ENCODE peak calls at places on chromosomes 3 and 15, in nine cellular contexts. One of them, this sample, is unnamed.
A peak's percentile ranks its signal among the peaks of the same experiment; 100 is the strongest.

GRCh38 chr3:46693038-46693896 is at the start of gene ALS2CL:
- DNase-seq in mammary epithelial cell: peak; percentile 75
- DNase-seq in transverse colon: peak; percentile 81
- DNase-seq in SK-N-SH: peak; percentile 92
- DNase-seq in endothelial cell: peak; percentile 56
- DNase-seq in tibial nerve: no peak
- DNase-seq in IMR-90: no peak
- DNase-seq in bronchial epithelial cell: peak; percentile 51
- DNase-seq in psoas muscle: peak; percentile 65
- DNase-seq in this sample: peak; percentile 56

GRCh38 chr15:58212909-58213526 is 74.8 kb downstream of the AQP9 start:
- DNase-seq in tibial nerve: no peak
- DNase-seq in transverse colon: no peak
- DNase-seq in SK-N-SH: no peak
- DNase-seq in mammary epithelial cell: peak; percentile 40
- DNase-seq in IMR-90: peak; percentile 55
- DNase-seq in psoas muscle: no peak
- DNase-seq in endothelial cell: peak; percentile 39
- DNase-seq in bronchial epithelial cell: peak; percentile 49
- DNase-seq in this sample: no peak

GRCh38 chr15:43067717-43068461 is 37.9 kb downstream of the UBR1 start:
- DNase-seq in IMR-90: peak; percentile 52
- DNase-seq in bronchial epithelial cell: peak; percentile 24
- DNase-seq in transverse colon: no peak
- DNase-seq in SK-N-SH: no peak
- DNase-seq in tibial nerve: no peak
- DNase-seq in endothelial cell: no peak
- DNase-seq in mammary epithelial cell: peak; percentile 90
- DNase-seq in psoas muscle: no peak
- DNase-seq in this sample: no peak

GRCh38 chr15:77138167-77138522 is 67.2 kb upstream of the TSPAN3 start:
- DNase-seq in transverse colon: peak; percentile 22
- DNase-seq in IMR-90: peak; percentile 73
- DNase-seq in psoas muscle: no peak
- DNase-seq in mammary epithelial cell: peak; percentile 8
- DNase-seq in SK-N-SH: no peak
- DNase-seq in bronchial epithelial cell: peak; percentile 53
- DNase-seq in endothelial cell: no peak
- DNase-seq in tibial nerve: no peak
- DNase-seq in this sample: no peak

GRCh38 chr3:126683506-126683905 is 20.5 kb upstream of the CHCHD6 start:
- DNase-seq in SK-N-SH: peak; percentile 68
- DNase-seq in mammary epithelial cell: peak; percentile 48
- DNase-seq in transverse colon: no peak
- DNase-seq in psoas muscle: no peak
- DNase-seq in tibial nerve: no peak
- DNase-seq in bronchial epithelial cell: peak; percentile 17
- DNase-seq in IMR-90: no peak
- DNase-seq in endothelial cell: no peak
- DNase-seq in this sample: no peak

GRCh38 chr3:126557761-126558160 is 971 bp downstream of the C3orf22 start:
- DNase-seq in bronchial epithelial cell: no peak
- DNase-seq in mammary epithelial cell: no peak
- DNase-seq in transverse colon: no peak
- DNase-seq in psoas muscle: no peak
- DNase-seq in tibial nerve: no peak
- DNase-seq in SK-N-SH: peak; percentile 9
- DNase-seq in endothelial cell: peak; percentile 2
- DNase-seq in IMR-90: no peak
- DNase-seq in this sample: no peak

GRCh38 chr15:51341366-51342248 is at the start of gene GLDN:
- DNase-seq in bronchial epithelial cell: no peak
- DNase-seq in IMR-90: peak; percentile 2
- DNase-seq in endothelial cell: peak; percentile 41
- DNase-seq in psoas muscle: peak; percentile 53
- DNase-seq in mammary epithelial cell: peak; percentile 11
- DNase-seq in tibial nerve: peak; percentile 20
- DNase-seq in SK-N-SH: peak; percentile 80
- DNase-seq in transverse colon: no peak
- DNase-seq in this sample: no peak

GRCh38 chr3:15387171-15387581 is 40.2 kb downstream of the METTL6 start:
- DNase-seq in endothelial cell: no peak
- DNase-seq in tibial nerve: no peak
- DNase-seq in mammary epithelial cell: peak; percentile 60
- DNase-seq in IMR-90: peak; percentile 27
- DNase-seq in psoas muscle: no peak
- DNase-seq in transverse colon: no peak
- DNase-seq in bronchial epithelial cell: peak; percentile 74
- DNase-seq in SK-N-SH: no peak
- DNase-seq in this sample: no peak

GRCh38 chr15:90565866-90566265 is 36.1 kb downstream of the CRTC3 start:
- DNase-seq in bronchial epithelial cell: no peak
- DNase-seq in psoas muscle: no peak
- DNase-seq in SK-N-SH: no peak
- DNase-seq in transverse colon: no peak
- DNase-seq in tibial nerve: no peak
- DNase-seq in mammary epithelial cell: no peak
- DNase-seq in IMR-90: no peak
- DNase-seq in endothelial cell: no peak
- DNase-seq in this sample: no peak

GRCh38 chr3:61111764-61112163 is 139.5 kb downstream of the FHIT start:
- DNase-seq in bronchial epithelial cell: no peak
- DNase-seq in tibial nerve: no peak
- DNase-seq in transverse colon: peak; percentile 8
- DNase-seq in SK-N-SH: no peak
- DNase-seq in psoas muscle: no peak
- DNase-seq in endothelial cell: no peak
- DNase-seq in mammary epithelial cell: no peak
- DNase-seq in IMR-90: no peak
- DNase-seq in this sample: no peak

GRCh38 chr3:59913645-59914044 is 863.8 kb upstream of the CFAP20DC start:
- DNase-seq in SK-N-SH: no peak
- DNase-seq in psoas muscle: no peak
- DNase-seq in bronchial epithelial cell: no peak
- DNase-seq in mammary epithelial cell: no peak
- DNase-seq in transverse colon: no peak
- DNase-seq in IMR-90: no peak
- DNase-seq in endothelial cell: no peak
- DNase-seq in tibial nerve: no peak
- DNase-seq in this sample: no peak

GRCh38 chr15:48602358-48603122 is 43.0 kb downstream of the FBN1 start:
- DNase-seq in transverse colon: no peak
- DNase-seq in endothelial cell: no peak
- DNase-seq in mammary epithelial cell: no peak
- DNase-seq in bronchial epithelial cell: peak; percentile 55
- DNase-seq in SK-N-SH: no peak
- DNase-seq in psoas muscle: no peak
- DNase-seq in IMR-90: peak; percentile 81
- DNase-seq in tibial nerve: no peak
- DNase-seq in this sample: no peak

GRCh38 chr3:184338538-184338945 is 1.1 kb downstream of the FAM131A start:
- DNase-seq in mammary epithelial cell: no peak
- DNase-seq in tibial nerve: peak; percentile 74
- DNase-seq in bronchial epithelial cell: peak; percentile 68
- DNase-seq in SK-N-SH: peak; percentile 97
- DNase-seq in endothelial cell: peak; percentile 82
- DNase-seq in transverse colon: peak; percentile 66
- DNase-seq in IMR-90: peak; percentile 87
- DNase-seq in psoas muscle: peak; percentile 85
- DNase-seq in this sample: peak; percentile 94

GRCh38 chr3:10189557-10190374 is 25.0 kb downstream of the IRAK2 start:
- DNase-seq in SK-N-SH: peak; percentile 55
- DNase-seq in mammary epithelial cell: peak; percentile 98
- DNase-seq in psoas muscle: peak; percentile 92
- DNase-seq in transverse colon: peak; percentile 78
- DNase-seq in IMR-90: peak; percentile 28
- DNase-seq in tibial nerve: peak; percentile 76
- DNase-seq in bronchial epithelial cell: peak; percentile 95
- DNase-seq in endothelial cell: no peak
- DNase-seq in this sample: no peak
- TF ChIP-seq CTCF in SK-N-SH: no peak
- TF ChIP-seq CTCF in mammary epithelial cell: no peak
- TF ChIP-seq CTCF in psoas muscle: no peak
- TF ChIP-seq CTCF in transverse colon: no peak
- TF ChIP-seq CTCF in IMR-90: no peak
- TF ChIP-seq CTCF in tibial nerve: no peak
- TF ChIP-seq CTCF in bronchial epithelial cell: peak; percentile 8
- TF ChIP-seq CTCF in endothelial cell: no peak
- TF ChIP-seq CTCF in this sample: no peak

DNA sequence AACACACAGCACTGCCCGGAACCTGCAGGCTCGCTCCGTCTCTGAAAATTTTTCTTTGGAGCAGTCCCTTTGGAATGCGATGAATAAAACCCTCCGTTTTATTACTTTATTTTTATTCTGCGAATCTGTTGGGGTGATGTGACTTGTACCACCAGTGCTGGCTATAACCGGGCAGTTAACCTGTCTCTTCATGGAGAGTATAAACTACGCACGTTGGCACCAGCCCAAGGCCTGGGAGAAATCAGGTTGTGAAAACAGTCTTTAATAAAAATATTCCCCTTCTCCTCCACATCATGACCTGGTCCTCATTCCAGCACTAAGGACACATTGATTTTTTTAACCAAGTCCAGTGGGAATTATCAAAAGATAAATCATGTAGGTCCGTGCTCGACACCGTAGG is 116.8 kb downstream of the WNT5A start:
- DNase-seq in psoas muscle: no peak
- DNase-seq in mammary epithelial cell: no peak
- DNase-seq in tibial nerve: no peak
- DNase-seq in SK-N-SH: no peak
- DNase-seq in transverse colon: no peak
- DNase-seq in bronchial epithelial cell: no peak
- DNase-seq in IMR-90: no peak
- DNase-seq in endothelial cell: no peak
- DNase-seq in this sample: no peak
- TF ChIP-seq CTCF in psoas muscle: no peak
- TF ChIP-seq CTCF in mammary epithelial cell: no peak
- TF ChIP-seq CTCF in tibial nerve: no peak
- TF ChIP-seq CTCF in SK-N-SH: no peak
- TF ChIP-seq CTCF in transverse colon: no peak
- TF ChIP-seq CTCF in bronchial epithelial cell: no peak
- TF ChIP-seq CTCF in IMR-90: no peak
- TF ChIP-seq CTCF in endothelial cell: no peak
- TF ChIP-seq CTCF in this sample: no peak

GRCh38 chr3:57224856-57225255 is 2.7 kb upstream of the APPL1 start:
- DNase-seq in SK-N-SH: no peak
- DNase-seq in tibial nerve: no peak
- DNase-seq in transverse colon: no peak
- DNase-seq in bronchial epithelial cell: peak; percentile 18
- DNase-seq in mammary epithelial cell: no peak
- DNase-seq in endothelial cell: no peak
- DNase-seq in IMR-90: peak; percentile 6
- DNase-seq in psoas muscle: no peak
- DNase-seq in this sample: no peak
- TF ChIP-seq CTCF in SK-N-SH: no peak
- TF ChIP-seq CTCF in tibial nerve: no peak
- TF ChIP-seq CTCF in transverse colon: no peak
- TF ChIP-seq CTCF in bronchial epithelial cell: no peak
- TF ChIP-seq CTCF in mammary epithelial cell: no peak
- TF ChIP-seq CTCF in endothelial cell: no peak
- TF ChIP-seq CTCF in IMR-90: no peak
- TF ChIP-seq CTCF in psoas muscle: no peak
- TF ChIP-seq CTCF in this sample: no peak

GRCh38 chr3:152471814-152472605 is 203.3 kb downstream of the MBNL1 start:
- DNase-seq in IMR-90: peak; percentile 54
- DNase-seq in tibial nerve: peak; percentile 64
- DNase-seq in bronchial epithelial cell: peak; percentile 50
- DNase-seq in transverse colon: peak; percentile 77
- DNase-seq in psoas muscle: peak; percentile 36
- DNase-seq in SK-N-SH: peak; percentile 49
- DNase-seq in endothelial cell: peak; percentile 40
- DNase-seq in mammary epithelial cell: no peak
- DNase-seq in this sample: no peak
- TF ChIP-seq CTCF in IMR-90: peak; percentile 67
- TF ChIP-seq CTCF in tibial nerve: peak; percentile 65
- TF ChIP-seq CTCF in bronchial epithelial cell: peak; percentile 50
- TF ChIP-seq CTCF in transverse colon: peak; percentile 71
- TF ChIP-seq CTCF in psoas muscle: peak; percentile 73
- TF ChIP-seq CTCF in SK-N-SH: peak; percentile 80
- TF ChIP-seq CTCF in endothelial cell: peak; percentile 65
- TF ChIP-seq CTCF in mammary epithelial cell: peak; percentile 61
- TF ChIP-seq CTCF in this sample: peak; percentile 41

GRCh38 chr3:143648708-143649107 is 199.6 kb downstream of the SLC9A9 start:
- DNase-seq in endothelial cell: peak; percentile 49
- DNase-seq in psoas muscle: no peak
- DNase-seq in IMR-90: no peak
- DNase-seq in transverse colon: no peak
- DNase-seq in mammary epithelial cell: no peak
- DNase-seq in tibial nerve: no peak
- DNase-seq in bronchial epithelial cell: peak; percentile 19
- DNase-seq in SK-N-SH: peak; percentile 1
- DNase-seq in this sample: no peak
- TF ChIP-seq CTCF in endothelial cell: peak; percentile 58
- TF ChIP-seq CTCF in psoas muscle: no peak
- TF ChIP-seq CTCF in IMR-90: no peak
- TF ChIP-seq CTCF in transverse colon: no peak
- TF ChIP-seq CTCF in mammary epithelial cell: peak; percentile 60
- TF ChIP-seq CTCF in tibial nerve: no peak
- TF ChIP-seq CTCF in bronchial epithelial cell: peak; percentile 39
- TF ChIP-seq CTCF in SK-N-SH: peak; percentile 57
- TF ChIP-seq CTCF in this sample: peak; percentile 24

GRCh38 chr3:109804697-109805096 is 467.4 kb upstream of the DPPA4 start:
- DNase-seq in SK-N-SH: no peak
- DNase-seq in psoas muscle: no peak
- DNase-seq in IMR-90: no peak
- DNase-seq in tibial nerve: no peak
- DNase-seq in endothelial cell: no peak
- DNase-seq in transverse colon: no peak
- DNase-seq in bronchial epithelial cell: peak; percentile 96
- DNase-seq in mammary epithelial cell: peak; percentile 76
- DNase-seq in this sample: no peak
- TF ChIP-seq CTCF in SK-N-SH: no peak
- TF ChIP-seq CTCF in psoas muscle: no peak
- TF ChIP-seq CTCF in IMR-90: no peak
- TF ChIP-seq CTCF in tibial nerve: no peak
- TF ChIP-seq CTCF in endothelial cell: no peak
- TF ChIP-seq CTCF in transverse colon: no peak
- TF ChIP-seq CTCF in bronchial epithelial cell: no peak
- TF ChIP-seq CTCF in mammary epithelial cell: no peak
- TF ChIP-seq CTCF in this sample: no peak

GRCh38 chr3:11643212-11644087 is at the start of gene VGLL4:
- DNase-seq in IMR-90: peak; percentile 94
- DNase-seq in bronchial epithelial cell: peak; percentile 73
- DNase-seq in SK-N-SH: peak; percentile 88
- DNase-seq in transverse colon: peak; percentile 86
- DNase-seq in tibial nerve: peak; percentile 71
- DNase-seq in endothelial cell: peak; percentile 88
- DNase-seq in psoas muscle: peak; percentile 89
- DNase-seq in mammary epithelial cell: peak; percentile 77
- DNase-seq in this sample: no peak
- TF ChIP-seq CTCF in IMR-90: peak; percentile 23
- TF ChIP-seq CTCF in bronchial epithelial cell: peak; percentile 15
- TF ChIP-seq CTCF in SK-N-SH: no peak
- TF ChIP-seq CTCF in transverse colon: peak; percentile 8
- TF ChIP-seq CTCF in tibial nerve: no peak
- TF ChIP-seq CTCF in endothelial cell: no peak
- TF ChIP-seq CTCF in psoas muscle: peak; percentile 2
- TF ChIP-seq CTCF in mammary epithelial cell: peak; percentile 6
- TF ChIP-seq CTCF in this sample: peak; percentile 6